ENCODE peak calls at places on chromosomes 13 and 19, in seven cellular contexts. One of them, this sample, is unnamed.

GRCh38 chr13:105552078-105552477 is 983.4 kb downstream of the EFNB2 start:
- DNase-seq in sigmoid colon: no peak
- DNase-seq in breast epithelium: no peak
- DNase-seq in HCT116: no peak
- DNase-seq in suprapubic skin: no peak
- DNase-seq in transverse colon: no peak
- DNase-seq in spleen: no peak
- DNase-seq in this sample: no peak

GRCh38 chr13:33764716-33765115 is 53.2 kb upstream of the RFC3 start:
- DNase-seq in spleen: no peak
- DNase-seq in suprapubic skin: no peak
- DNase-seq in HCT116: no peak
- DNase-seq in sigmoid colon: no peak
- DNase-seq in transverse colon: peak; percentile 9
- DNase-seq in breast epithelium: peak; percentile 30
- DNase-seq in this sample: no peak

GRCh38 chr13:46354143-46355087 is 32.6 kb downstream of the RUBCNL start:
- DNase-seq in spleen: no peak
- DNase-seq in breast epithelium: no peak
- DNase-seq in transverse colon: no peak
- DNase-seq in HCT116: peak; percentile 48
- DNase-seq in suprapubic skin: no peak
- DNase-seq in sigmoid colon: no peak
- DNase-seq in this sample: peak; percentile 12

GRCh38 chr19:5131031-5131865 is 162.3 kb downstream of the KDM4B start:
- DNase-seq in breast epithelium: no peak
- DNase-seq in suprapubic skin: no peak
- DNase-seq in spleen: peak; percentile 94
- DNase-seq in sigmoid colon: no peak
- DNase-seq in HCT116: no peak
- DNase-seq in transverse colon: peak; percentile 44
- DNase-seq in this sample: no peak

GRCh38 chr19:42203700-42204099 is 13.8 kb downstream of the DEDD2 start:
- DNase-seq in spleen: no peak
- DNase-seq in sigmoid colon: no peak
- DNase-seq in transverse colon: no peak
- DNase-seq in breast epithelium: no peak
- DNase-seq in suprapubic skin: no peak
- DNase-seq in HCT116: no peak
- DNase-seq in this sample: no peak

GRCh38 chr13:41107104-41107571 is 25.5 kb downstream of the KBTBD6 start:
- DNase-seq in breast epithelium: no peak
- DNase-seq in transverse colon: no peak
- DNase-seq in HCT116: no peak
- DNase-seq in spleen: no peak
- DNase-seq in suprapubic skin: no peak
- DNase-seq in sigmoid colon: no peak
- DNase-seq in this sample: no peak

GRCh38 chr19:56119585-56119978 is 1.5 kb downstream of the ZNF787 start:
- DNase-seq in transverse colon: peak; percentile 70
- DNase-seq in HCT116: no peak
- DNase-seq in sigmoid colon: no peak
- DNase-seq in suprapubic skin: no peak
- DNase-seq in spleen: peak; percentile 85
- DNase-seq in breast epithelium: no peak
- DNase-seq in this sample: no peak

GRCh38 chr13:62544928-62545327 is 1129.3 kb upstream of the PCDH20 start:
- DNase-seq in HCT116: no peak
- DNase-seq in spleen: no peak
- DNase-seq in sigmoid colon: no peak
- DNase-seq in suprapubic skin: no peak
- DNase-seq in transverse colon: no peak
- DNase-seq in breast epithelium: no peak
- DNase-seq in this sample: no peak

GRCh38 chr13:45143346-45143751 is 23.0 kb downstream of the GTF2F2 start:
- DNase-seq in spleen: no peak
- DNase-seq in transverse colon: no peak
- DNase-seq in HCT116: peak; percentile 8
- DNase-seq in breast epithelium: no peak
- DNase-seq in sigmoid colon: no peak
- DNase-seq in suprapubic skin: no peak
- DNase-seq in this sample: no peak

GRCh38 chr13:48902421-48902820 is 73.3 kb upstream of the FNDC3A start:
- DNase-seq in sigmoid colon: no peak
- DNase-seq in breast epithelium: no peak
- DNase-seq in spleen: no peak
- DNase-seq in transverse colon: no peak
- DNase-seq in suprapubic skin: no peak
- DNase-seq in HCT116: no peak
- DNase-seq in this sample: no peak

GRCh38 chr13:37954191-37954590 is 84.6 kb upstream of the TRPC4 start:
- DNase-seq in sigmoid colon: no peak
- DNase-seq in HCT116: no peak
- DNase-seq in breast epithelium: no peak
- DNase-seq in spleen: no peak
- DNase-seq in suprapubic skin: no peak
- DNase-seq in transverse colon: no peak
- DNase-seq in this sample: no peak

GRCh38 chr19:17311455-17312248 is 2.3 kb downstream of the DDA1 start:
- DNase-seq in HCT116: no peak
- DNase-seq in transverse colon: no peak
- DNase-seq in sigmoid colon: no peak
- DNase-seq in breast epithelium: no peak
- DNase-seq in spleen: no peak
- DNase-seq in suprapubic skin: no peak
- DNase-seq in this sample: no peak

GRCh38 chr13:100608906-100609305 is 20.3 kb upstream of the GGACT start:
- DNase-seq in HCT116: no peak
- DNase-seq in suprapubic skin: no peak
- DNase-seq in transverse colon: peak; percentile 34
- DNase-seq in spleen: no peak
- DNase-seq in sigmoid colon: no peak
- DNase-seq in breast epithelium: no peak
- DNase-seq in this sample: no peak

GRCh38 chr19:52535831-52536800 is 8.6 kb downstream of the ZNF808 start:
- DNase-seq in sigmoid colon: peak; percentile 93
- DNase-seq in suprapubic skin: peak; percentile 95
- DNase-seq in spleen: peak; percentile 98
- DNase-seq in breast epithelium: peak; percentile 78
- DNase-seq in transverse colon: peak; percentile 82
- DNase-seq in HCT116: no peak
- DNase-seq in this sample: no peak

GRCh38 chr13:100443998-100444328 is 144.6 kb downstream of the GGACT start:
- DNase-seq in sigmoid colon: no peak
- DNase-seq in HCT116: no peak
- DNase-seq in suprapubic skin: no peak
- DNase-seq in transverse colon: no peak
- DNase-seq in breast epithelium: no peak
- DNase-seq in spleen: no peak
- DNase-seq in this sample: no peak

GRCh38 chr19:58001895-58002369 is 688 bp downstream of the ZNF606 start:
- DNase-seq in breast epithelium: no peak
- DNase-seq in spleen: no peak
- DNase-seq in HCT116: no peak
- DNase-seq in suprapubic skin: no peak
- DNase-seq in transverse colon: peak; percentile 13
- DNase-seq in sigmoid colon: no peak
- DNase-seq in this sample: no peak

GRCh38 chr13:85798999-85799646 is at the start of gene SLITRK6:
- DNase-seq in suprapubic skin: no peak
- DNase-seq in spleen: no peak
- DNase-seq in transverse colon: no peak
- DNase-seq in sigmoid colon: no peak
- DNase-seq in breast epithelium: no peak
- DNase-seq in HCT116: peak; percentile 15
- DNase-seq in this sample: peak; percentile 27

GRCh38 chr19:55115446-55116065 is 1.9 kb downstream of the PPP1R12C start:
- DNase-seq in breast epithelium: no peak
- DNase-seq in sigmoid colon: no peak
- DNase-seq in transverse colon: no peak
- DNase-seq in HCT116: no peak
- DNase-seq in suprapubic skin: no peak
- DNase-seq in spleen: no peak
- DNase-seq in this sample: no peak

GRCh38 chr19:4764290-4764660 is 27.3 kb upstream of the FEM1A start:
- DNase-seq in spleen: no peak
- DNase-seq in suprapubic skin: no peak
- DNase-seq in transverse colon: no peak
- DNase-seq in sigmoid colon: no peak
- DNase-seq in breast epithelium: no peak
- DNase-seq in HCT116: no peak
- DNase-seq in this sample: no peak

GRCh38 chr19:46351241-46352041 is 4.6 kb downstream of the PPP5C start:
- DNase-seq in breast epithelium: no peak
- DNase-seq in sigmoid colon: peak; percentile 79
- DNase-seq in suprapubic skin: peak; percentile 85
- DNase-seq in HCT116: no peak
- DNase-seq in spleen: no peak
- DNase-seq in transverse colon: peak; percentile 54
- DNase-seq in this sample: no peak

GRCh38 chr13:24272452-24273161 is 36.8 kb upstream of the C1QTNF9 start:
- DNase-seq in suprapubic skin: no peak
- DNase-seq in transverse colon: no peak
- DNase-seq in HCT116: no peak
- DNase-seq in breast epithelium: no peak
- DNase-seq in sigmoid colon: no peak
- DNase-seq in spleen: peak; percentile 84
- DNase-seq in this sample: no peak

GRCh38 chr19:15869109-15869555 is 28.7 kb downstream of the CYP4F2 start:
- DNase-seq in spleen: no peak
- DNase-seq in suprapubic skin: no peak
- DNase-seq in breast epithelium: peak; percentile 26
- DNase-seq in transverse colon: peak; percentile 33
- DNase-seq in sigmoid colon: no peak
- DNase-seq in HCT116: peak; percentile 71
- DNase-seq in this sample: peak; percentile 2

GRCh38 chr19:40786060-40787037 is 8.3 kb downstream of the RAB4B start:
- DNase-seq in HCT116: no peak
- DNase-seq in sigmoid colon: no peak
- DNase-seq in transverse colon: no peak
- DNase-seq in spleen: no peak
- DNase-seq in breast epithelium: no peak
- DNase-seq in suprapubic skin: no peak
- DNase-seq in this sample: no peak

GRCh38 chr19:46784262-46785053 is 3.9 kb downstream of the SLC1A5 start:
- DNase-seq in sigmoid colon: peak; percentile 86
- DNase-seq in transverse colon: peak; percentile 89
- DNase-seq in suprapubic skin: peak; percentile 85
- DNase-seq in breast epithelium: peak; percentile 69
- DNase-seq in HCT116: peak; percentile 71
- DNase-seq in spleen: peak; percentile 90
- DNase-seq in this sample: no peak

GRCh38 chr19:40271706-40272105 is 13.4 kb downstream of the AKT2 start:
- DNase-seq in sigmoid colon: no peak
- DNase-seq in breast epithelium: no peak
- DNase-seq in HCT116: no peak
- DNase-seq in transverse colon: no peak
- DNase-seq in spleen: no peak
- DNase-seq in suprapubic skin: no peak
- DNase-seq in this sample: no peak

GRCh38 chr19:16153582-16154336 is 10.3 kb downstream of the HSH2D start:
- DNase-seq in HCT116: peak; percentile 36
- DNase-seq in transverse colon: no peak
- DNase-seq in spleen: no peak
- DNase-seq in breast epithelium: no peak
- DNase-seq in suprapubic skin: no peak
- DNase-seq in sigmoid colon: no peak
- DNase-seq in this sample: no peak

GRCh38 chr13:75612354-75612753 is 23.8 kb upstream of the LMO7 start:
- DNase-seq in HCT116: no peak
- DNase-seq in sigmoid colon: no peak
- DNase-seq in transverse colon: no peak
- DNase-seq in breast epithelium: no peak
- DNase-seq in suprapubic skin: no peak
- DNase-seq in spleen: no peak
- DNase-seq in this sample: no peak

GRCh38 chr19:11480927-11481776 is at the start of gene ELAVL3:
- DNase-seq in suprapubic skin: no peak
- DNase-seq in sigmoid colon: no peak
- DNase-seq in HCT116: no peak
- DNase-seq in spleen: no peak
- DNase-seq in transverse colon: no peak
- DNase-seq in breast epithelium: no peak
- DNase-seq in this sample: no peak

GRCh38 chr13:26590379-26590778 is 32.9 kb downstream of the WASF3 start:
- DNase-seq in transverse colon: no peak
- DNase-seq in suprapubic skin: no peak
- DNase-seq in spleen: no peak
- DNase-seq in sigmoid colon: no peak
- DNase-seq in HCT116: no peak
- DNase-seq in breast epithelium: no peak
- DNase-seq in this sample: no peak

GRCh38 chr13:50222569-50223332 is 207.5 kb downstream of the KCNRG start:
- DNase-seq in suprapubic skin: no peak
- DNase-seq in breast epithelium: peak; percentile 54
- DNase-seq in transverse colon: peak; percentile 60
- DNase-seq in sigmoid colon: peak; percentile 87
- DNase-seq in spleen: peak; percentile 84
- DNase-seq in HCT116: no peak
- DNase-seq in this sample: no peak

GRCh38 chr19:49127674-49128544 is 8.6 kb downstream of the PPFIA3 start:
- DNase-seq in breast epithelium: peak; percentile 93
- DNase-seq in transverse colon: peak; percentile 98
- DNase-seq in HCT116: peak; percentile 95
- DNase-seq in suprapubic skin: peak; percentile 97
- DNase-seq in spleen: peak; percentile 97
- DNase-seq in sigmoid colon: peak; percentile 98
- DNase-seq in this sample: no peak
- TF ChIP-seq POLR2AphosphoS5 in breast epithelium: no peak
- TF ChIP-seq POLR2AphosphoS5 in transverse colon: no peak
- TF ChIP-seq POLR2AphosphoS5 in HCT116: peak; percentile 62
- TF ChIP-seq POLR2AphosphoS5 in suprapubic skin: no peak
- TF ChIP-seq POLR2AphosphoS5 in spleen: peak; percentile 62
- TF ChIP-seq POLR2AphosphoS5 in sigmoid colon: no peak
- TF ChIP-seq POLR2AphosphoS5 in this sample: no peak

GRCh38 chr13:39035799-39036198 is 2.1 kb downstream of the PROSER1 start:
- DNase-seq in HCT116: no peak
- DNase-seq in transverse colon: no peak
- DNase-seq in suprapubic skin: no peak
- DNase-seq in breast epithelium: no peak
- DNase-seq in sigmoid colon: no peak
- DNase-seq in spleen: no peak
- DNase-seq in this sample: no peak
- H3K4me1 ChIP-seq in HCT116: peaks cover 26% of the 10 kb centered on the region
- H3K4me1 ChIP-seq in transverse colon: peaks cover 45% of the 10 kb centered on the region
- H3K4me1 ChIP-seq in suprapubic skin: peaks cover 43% of the 10 kb centered on the region
- H3K4me1 ChIP-seq in breast epithelium: no peaks in the 10 kb centered on the region
- H3K4me1 ChIP-seq in sigmoid colon: peaks cover 53% of the 10 kb centered on the region
- H3K4me1 ChIP-seq in spleen: peaks cover 69% of the 10 kb centered on the region
- H3K4me1 ChIP-seq in this sample: peaks cover 8% of the 10 kb centered on the region

GRCh38 chr13:70630247-70630646 is 522.0 kb upstream of the KLHL1 start:
- DNase-seq in spleen: no peak
- DNase-seq in sigmoid colon: no peak
- DNase-seq in HCT116: no peak
- DNase-seq in breast epithelium: no peak
- DNase-seq in transverse colon: no peak
- DNase-seq in suprapubic skin: no peak
- DNase-seq in this sample: no peak
- TF ChIP-seq POLR2AphosphoS5 in spleen: no peak
- TF ChIP-seq POLR2AphosphoS5 in sigmoid colon: no peak
- TF ChIP-seq POLR2AphosphoS5 in HCT116: no peak
- TF ChIP-seq POLR2AphosphoS5 in breast epithelium: no peak
- TF ChIP-seq POLR2AphosphoS5 in transverse colon: no peak
- TF ChIP-seq POLR2AphosphoS5 in suprapubic skin: no peak
- TF ChIP-seq POLR2AphosphoS5 in this sample: no peak

GRCh38 chr19:38277549-38277948 is 13.2 kb downstream of the SPINT2 start:
- DNase-seq in spleen: no peak
- DNase-seq in sigmoid colon: no peak
- DNase-seq in breast epithelium: no peak
- DNase-seq in transverse colon: no peak
- DNase-seq in suprapubic skin: no peak
- DNase-seq in HCT116: no peak
- DNase-seq in this sample: no peak
- H3K4me1 ChIP-seq in spleen: peaks cover 85% of the 10 kb centered on the region
- H3K4me1 ChIP-seq in sigmoid colon: peaks cover 61% of the 10 kb centered on the region
- H3K4me1 ChIP-seq in breast epithelium: no peaks in the 10 kb centered on the region
- H3K4me1 ChIP-seq in transverse colon: peaks cover 41% of the 10 kb centered on the region
- H3K4me1 ChIP-seq in suprapubic skin: peaks cover 69% of the 10 kb centered on the region
- H3K4me1 ChIP-seq in HCT116: peaks cover 27% of the 10 kb centered on the region
- H3K4me1 ChIP-seq in this sample: peaks cover 79% of the 10 kb centered on the region